ENCODE peak calls at places on chromosomes 16 and 17, in six cellular contexts. E is NCI-H2171; P is stimulated activated naive CD4-positive, alpha-beta T cell; Q is thoracic aorta; R is GM12865; V is anterior cingulate cortex. T is an unnamed sample.

GRCh38 chr17:49516190-49516589 is 21.1 kb downstream of the NGFR start:
- DNase-seq in E (no peak), P (no peak), Q (no peak), R (no peak), V (no peak), T (peak; percentile 46)

GRCh38 chr17:35605753-35606152 is 18.6 kb downstream of the AP2B1 start:
- DNase-seq in E (no peak), P (no peak), Q (no peak), R (no peak), V (no peak), T (no peak)

GRCh38 chr17:79652999-79653643 is 42.3 kb upstream of the RBFOX3 start:
- DNase-seq in E (no peak), P (no peak), Q (no peak), R (no peak), V (no peak), T (no peak)

GRCh38 chr16:86531193-86531550 is 20.8 kb downstream of the FOXF1 start:
- DNase-seq in E (no peak), P (no peak), Q (no peak), R (no peak), V (peak; percentile 81), T (no peak)

GRCh38 chr16:8634991-8635736 is 13.7 kb downstream of the METTL22 start:
- DNase-seq in E (no peak), P (no peak), Q (no peak), R (no peak), V (no peak), T (no peak)

GRCh38 chr17:81523139-81524062 is 4.8 kb upstream of the FSCN2 start:
- DNase-seq in E (peak; percentile 59), P (no peak), Q (no peak), R (peak; percentile 62), V (peak; percentile 76), T (peak; percentile 56)

GRCh38 chr16:20401475-20402016 is 3.0 kb downstream of the PDILT start:
- DNase-seq in E (no peak), P (no peak), Q (no peak), R (no peak), V (no peak), T (no peak)

GRCh38 chr17:9517396-9517795 is 58.2 kb downstream of the STX8 start:
- DNase-seq in E (no peak), P (no peak), Q (no peak), R (peak; percentile 17), V (no peak), T (no peak)

GRCh38 chr16:59566446-59566845 is 832.3 kb upstream of the GOT2 start:
- DNase-seq in E (no peak), P (no peak), Q (no peak), R (no peak), V (no peak), T (no peak)

GRCh38 chr17:80773243-80773991 is 218.2 kb upstream of the CHMP6 start:
- DNase-seq in E (peak; percentile 22), P (no peak), Q (peak; percentile 47), R (no peak), V (peak; percentile 72), T (peak; percentile 75)

GRCh38 chr16:66262253-66263167 is 104.0 kb upstream of the CDH5 start:
- DNase-seq in E (no peak), P (no peak), Q (no peak), R (no peak), V (no peak), T (no peak)